ENCODE peak calls at places on chromosomes 3 and 15, in six cellular contexts. One of them, this sample, is unnamed.

GRCh38 chr15:28978661-28979060 is 92.9 kb downstream of the APBA2 start:
- DNase-seq in H9: no peak
- DNase-seq in A549: no peak
- DNase-seq in K562: no peak
- DNase-seq in foreskin fibroblast: no peak
- DNase-seq in activated B cell treated with CpG ODN at 0.5 μM for 24 hours: no peak
- DNase-seq in this sample: no peak

GRCh38 chr3:187066228-187066995 is 72.9 kb downstream of the RPL39L start:
- DNase-seq in H9: peak; percentile 85
- DNase-seq in A549: peak; percentile 66
- DNase-seq in K562: peak; percentile 69
- DNase-seq in foreskin fibroblast: peak; percentile 59
- DNase-seq in activated B cell treated with CpG ODN at 0.5 μM for 24 hours: no peak
- DNase-seq in this sample: no peak

GRCh38 chr3:152419748-152420147 is 151.0 kb downstream of the MBNL1 start:
- DNase-seq in H9: no peak
- DNase-seq in A549: no peak
- DNase-seq in K562: no peak
- DNase-seq in foreskin fibroblast: no peak
- DNase-seq in activated B cell treated with CpG ODN at 0.5 μM for 24 hours: no peak
- DNase-seq in this sample: no peak

GRCh38 chr3:115958531-115958930 is 335.2 kb downstream of the GAP43 start:
- DNase-seq in H9: no peak
- DNase-seq in A549: no peak
- DNase-seq in K562: no peak
- DNase-seq in foreskin fibroblast: no peak
- DNase-seq in activated B cell treated with CpG ODN at 0.5 μM for 24 hours: no peak
- DNase-seq in this sample: no peak

GRCh38 chr3:46080124-46080991 is 53.1 kb upstream of the XCR1 start:
- DNase-seq in H9: no peak
- DNase-seq in A549: no peak
- DNase-seq in K562: no peak
- DNase-seq in foreskin fibroblast: peak; percentile 61
- DNase-seq in activated B cell treated with CpG ODN at 0.5 μM for 24 hours: no peak
- DNase-seq in this sample: no peak

GRCh38 chr15:62979252-62979651 is 63.3 kb upstream of the TPM1 start:
- DNase-seq in H9: no peak
- DNase-seq in A549: no peak
- DNase-seq in K562: no peak
- DNase-seq in foreskin fibroblast: no peak
- DNase-seq in activated B cell treated with CpG ODN at 0.5 μM for 24 hours: no peak
- DNase-seq in this sample: no peak

GRCh38 chr3:124246949-124247348 is 255.0 kb upstream of the ROPN1 start:
- DNase-seq in H9: no peak
- DNase-seq in A549: peak; percentile 52
- DNase-seq in K562: peak; percentile 10
- DNase-seq in foreskin fibroblast: peak; percentile 22
- DNase-seq in activated B cell treated with CpG ODN at 0.5 μM for 24 hours: no peak
- DNase-seq in this sample: no peak

GRCh38 chr3:99246010-99246654 is 344.6 kb upstream of the DCBLD2 start:
- DNase-seq in H9: no peak
- DNase-seq in A549: no peak
- DNase-seq in K562: no peak
- DNase-seq in foreskin fibroblast: peak; percentile 64
- DNase-seq in activated B cell treated with CpG ODN at 0.5 μM for 24 hours: no peak
- DNase-seq in this sample: no peak

GRCh38 chr15:63277044-63277892 is at the start of gene APH1B:
- DNase-seq in H9: peak; percentile 84
- DNase-seq in A549: peak; percentile 83
- DNase-seq in K562: peak; percentile 92
- DNase-seq in foreskin fibroblast: peak; percentile 83
- DNase-seq in activated B cell treated with CpG ODN at 0.5 μM for 24 hours: peak; percentile 82
- DNase-seq in this sample: peak; percentile 70

GRCh38 chr15:77266708-77267387 is 153.1 kb downstream of the PEAK1 start:
- DNase-seq in H9: peak; percentile 55
- DNase-seq in A549: peak; percentile 45
- DNase-seq in K562: no peak
- DNase-seq in foreskin fibroblast: peak; percentile 76
- DNase-seq in activated B cell treated with CpG ODN at 0.5 μM for 24 hours: no peak
- DNase-seq in this sample: no peak

GRCh38 chr3:73215286-73215685 is 153.8 kb downstream of the EBLN2 start:
- DNase-seq in H9: no peak
- DNase-seq in A549: no peak
- DNase-seq in K562: no peak
- DNase-seq in foreskin fibroblast: peak; percentile 11
- DNase-seq in activated B cell treated with CpG ODN at 0.5 μM for 24 hours: no peak
- DNase-seq in this sample: no peak

GRCh38 chr15:92035961-92036360 is 182.5 kb downstream of the SLCO3A1 start:
- DNase-seq in H9: no peak
- DNase-seq in A549: no peak
- DNase-seq in K562: no peak
- DNase-seq in foreskin fibroblast: no peak
- DNase-seq in activated B cell treated with CpG ODN at 0.5 μM for 24 hours: no peak
- DNase-seq in this sample: no peak

GRCh38 chr3:177610677-177611654 is 413.7 kb upstream of the TBL1XR1 start:
- DNase-seq in H9: no peak
- DNase-seq in A549: no peak
- DNase-seq in K562: no peak
- DNase-seq in foreskin fibroblast: no peak
- DNase-seq in activated B cell treated with CpG ODN at 0.5 μM for 24 hours: no peak
- DNase-seq in this sample: no peak

GRCh38 chr3:15527031-15527459 is 5.5 kb upstream of the COLQ start:
- DNase-seq in H9: peak; percentile 90
- DNase-seq in A549: no peak
- DNase-seq in K562: peak; percentile 40
- DNase-seq in foreskin fibroblast: peak; percentile 9
- DNase-seq in activated B cell treated with CpG ODN at 0.5 μM for 24 hours: no peak
- DNase-seq in this sample: no peak

GRCh38 chr3:67077656-67078055 is 79.5 kb downstream of the KBTBD8 start:
- DNase-seq in H9: no peak
- DNase-seq in A549: no peak
- DNase-seq in K562: no peak
- DNase-seq in foreskin fibroblast: peak; percentile 74
- DNase-seq in activated B cell treated with CpG ODN at 0.5 μM for 24 hours: no peak
- DNase-seq in this sample: no peak

GRCh38 chr15:56307180-56307579 is 58.0 kb upstream of the TEX9 start:
- DNase-seq in H9: no peak
- DNase-seq in A549: no peak
- DNase-seq in K562: no peak
- DNase-seq in foreskin fibroblast: no peak
- DNase-seq in activated B cell treated with CpG ODN at 0.5 μM for 24 hours: no peak
- DNase-seq in this sample: no peak
- TF ChIP-seq CTCF in H9: no peak
- TF ChIP-seq CTCF in A549: no peak
- TF ChIP-seq CTCF in K562: no peak
- TF ChIP-seq CTCF in foreskin fibroblast: no peak
- TF ChIP-seq CTCF in activated B cell treated with CpG ODN at 0.5 μM for 24 hours: no peak
- TF ChIP-seq CTCF in this sample: no peak

GRCh38 chr15:79769081-79769481 is 127.7 kb downstream of the MTHFS start:
- DNase-seq in H9: no peak
- DNase-seq in A549: peak; percentile 63
- DNase-seq in K562: no peak
- DNase-seq in foreskin fibroblast: no peak
- DNase-seq in activated B cell treated with CpG ODN at 0.5 μM for 24 hours: no peak
- DNase-seq in this sample: no peak
- TF ChIP-seq CTCF in H9: peak; percentile 50
- TF ChIP-seq CTCF in A549: peak; percentile 51
- TF ChIP-seq CTCF in K562: peak; percentile 60
- TF ChIP-seq CTCF in foreskin fibroblast: peak; percentile 8
- TF ChIP-seq CTCF in activated B cell treated with CpG ODN at 0.5 μM for 24 hours: no peak
- TF ChIP-seq CTCF in this sample: peak; percentile 37

GRCh38 chr3:40718209-40718608 is 193.4 kb downstream of the ZNF621 start:
- DNase-seq in H9: no peak
- DNase-seq in A549: no peak
- DNase-seq in K562: no peak
- DNase-seq in foreskin fibroblast: no peak
- DNase-seq in activated B cell treated with CpG ODN at 0.5 μM for 24 hours: no peak
- DNase-seq in this sample: no peak

GRCh38 chr3:40720351-40720750 is 195.6 kb downstream of the ZNF621 start:
- DNase-seq in H9: no peak
- DNase-seq in A549: no peak
- DNase-seq in K562: no peak
- DNase-seq in foreskin fibroblast: no peak
- DNase-seq in activated B cell treated with CpG ODN at 0.5 μM for 24 hours: no peak
- DNase-seq in this sample: no peak

GRCh38 chr3:40720863-40721262 is 196.1 kb downstream of the ZNF621 start:
- DNase-seq in H9: no peak
- DNase-seq in A549: no peak
- DNase-seq in K562: no peak
- DNase-seq in foreskin fibroblast: no peak
- DNase-seq in activated B cell treated with CpG ODN at 0.5 μM for 24 hours: no peak
- DNase-seq in this sample: no peak

GRCh38 chr3:40718681-40719080 is 193.9 kb downstream of the ZNF621 start:
- DNase-seq in H9: no peak
- DNase-seq in A549: no peak
- DNase-seq in K562: no peak
- DNase-seq in foreskin fibroblast: no peak
- DNase-seq in activated B cell treated with CpG ODN at 0.5 μM for 24 hours: no peak
- DNase-seq in this sample: no peak

GRCh38 chr3:40719660-40720287 is 195.0 kb downstream of the ZNF621 start:
- DNase-seq in H9: peak; percentile 30
- DNase-seq in A549: peak; percentile 37
- DNase-seq in K562: peak; percentile 42
- DNase-seq in foreskin fibroblast: peak; percentile 1
- DNase-seq in activated B cell treated with CpG ODN at 0.5 μM for 24 hours: no peak
- DNase-seq in this sample: no peak
- TF ChIP-seq CTCF in H9: peak; percentile 64
- TF ChIP-seq CTCF in A549: peak; percentile 16
- TF ChIP-seq CTCF in K562: peak; percentile 57
- TF ChIP-seq CTCF in foreskin fibroblast: no peak
- TF ChIP-seq CTCF in activated B cell treated with CpG ODN at 0.5 μM for 24 hours: no peak
- TF ChIP-seq CTCF in this sample: no peak

GRCh38 chr3:196988241-196989029 is 19.8 kb upstream of the PIGZ start:
- DNase-seq in H9: peak; percentile 68
- DNase-seq in A549: peak; percentile 44
- DNase-seq in K562: peak; percentile 97
- DNase-seq in foreskin fibroblast: peak; percentile 30
- DNase-seq in activated B cell treated with CpG ODN at 0.5 μM for 24 hours: no peak
- DNase-seq in this sample: peak; percentile 19
- TF ChIP-seq CTCF in H9: peak; percentile 61
- TF ChIP-seq CTCF in A549: no peak
- TF ChIP-seq CTCF in K562: peak; percentile 54
- TF ChIP-seq CTCF in foreskin fibroblast: no peak
- TF ChIP-seq CTCF in activated B cell treated with CpG ODN at 0.5 μM for 24 hours: no peak
- TF ChIP-seq CTCF in this sample: no peak

DNA sequence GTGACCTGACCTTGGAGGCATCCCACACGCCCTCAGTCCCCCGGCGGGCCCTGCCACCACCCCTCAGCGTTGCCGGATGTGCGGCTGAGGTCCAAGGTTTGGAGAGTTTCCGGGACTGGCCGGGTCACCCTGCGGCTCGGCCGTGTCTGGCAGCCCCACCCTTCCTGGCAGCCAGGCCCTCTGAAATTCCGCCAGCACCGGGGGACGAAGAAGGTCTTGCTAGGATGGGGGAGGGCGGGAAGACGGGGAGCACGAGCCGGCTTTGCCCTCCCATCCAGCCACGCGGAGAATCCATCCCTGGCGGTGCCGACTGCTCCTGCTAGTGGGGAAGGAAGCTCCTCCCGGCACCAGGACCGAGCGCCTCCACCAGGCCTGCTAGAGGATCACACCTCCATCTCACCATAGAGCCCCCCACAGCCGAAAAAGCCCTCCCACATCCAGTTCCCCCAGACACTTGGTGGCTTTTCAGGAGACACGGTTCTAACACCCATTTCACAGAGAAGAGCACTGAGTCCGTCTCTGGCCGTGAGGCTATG is 81.5 kb downstream of the CPN2 start:
- DNase-seq in H9: peak; percentile 85
- DNase-seq in A549: no peak
- DNase-seq in K562: peak; percentile 60
- DNase-seq in foreskin fibroblast: no peak
- DNase-seq in activated B cell treated with CpG ODN at 0.5 μM for 24 hours: no peak
- DNase-seq in this sample: peak; percentile 62
- TF ChIP-seq CTCF in H9: peak; percentile 70
- TF ChIP-seq CTCF in A549: no peak
- TF ChIP-seq CTCF in K562: peak; percentile 48
- TF ChIP-seq CTCF in foreskin fibroblast: no peak
- TF ChIP-seq CTCF in activated B cell treated with CpG ODN at 0.5 μM for 24 hours: no peak
- TF ChIP-seq CTCF in this sample: peak; percentile 65

DNA sequence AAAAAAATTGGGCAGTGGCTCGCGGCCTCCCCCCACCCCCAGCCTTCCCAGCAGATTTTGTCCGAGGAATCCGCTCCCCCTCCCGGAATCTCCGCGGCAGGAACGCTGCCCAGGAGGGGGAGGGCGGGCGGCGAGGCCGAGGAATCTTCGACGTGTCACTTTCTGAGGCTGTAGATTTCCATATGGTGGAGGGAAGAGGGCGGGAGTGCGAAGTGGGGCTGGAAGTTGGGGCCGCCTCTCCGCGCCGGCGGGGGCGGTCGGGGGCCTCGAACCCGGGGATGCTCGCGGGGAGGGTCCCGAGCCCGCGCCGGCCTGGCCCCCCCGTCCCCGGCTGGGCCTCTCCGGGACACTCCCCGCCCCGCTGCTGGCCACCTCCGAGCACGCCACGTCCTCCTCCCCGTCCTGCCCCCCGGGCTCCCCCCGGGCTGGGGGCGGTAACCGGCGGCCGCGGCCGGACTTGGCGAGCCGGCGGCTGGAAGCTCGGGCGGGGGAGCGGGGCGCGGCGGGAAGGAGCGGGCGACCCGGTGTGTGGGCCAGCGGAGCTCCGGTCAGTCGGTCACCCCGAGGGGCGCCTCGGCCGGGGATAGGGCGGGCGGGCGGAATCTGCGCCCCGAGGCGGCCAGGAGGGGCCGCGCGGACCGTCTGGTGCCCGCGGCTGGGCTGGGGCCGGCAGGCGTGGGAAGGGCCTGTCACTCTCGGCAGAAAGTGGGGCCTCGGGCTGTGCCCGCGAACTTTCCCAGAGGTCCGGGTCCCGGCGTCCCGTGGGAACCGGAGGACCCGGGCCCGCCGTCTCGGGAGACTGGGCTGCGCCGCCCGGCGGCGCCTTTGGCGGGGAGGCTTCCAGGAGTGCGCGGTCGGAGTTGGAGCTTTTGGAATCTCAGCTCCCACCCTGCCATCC is 949 bp downstream of the FNDC3B start:
- DNase-seq in H9: peak; percentile 75
- DNase-seq in A549: peak; percentile 76
- DNase-seq in K562: peak; percentile 83
- DNase-seq in foreskin fibroblast: peak; percentile 91
- DNase-seq in activated B cell treated with CpG ODN at 0.5 μM for 24 hours: peak; percentile 37
- DNase-seq in this sample: peak; percentile 67
- TF ChIP-seq CTCF in H9: peak; percentile 37
- TF ChIP-seq CTCF in A549: no peak
- TF ChIP-seq CTCF in K562: peak; percentile 3
- TF ChIP-seq CTCF in foreskin fibroblast: peak; percentile 29
- TF ChIP-seq CTCF in activated B cell treated with CpG ODN at 0.5 μM for 24 hours: no peak
- TF ChIP-seq CTCF in this sample: peak; percentile 19

GRCh38 chr15:26864664-26865191 is 2.1 kb upstream of the GABRA5 start:
- DNase-seq in H9: peak; percentile 61
- DNase-seq in A549: peak; percentile 85
- DNase-seq in K562: peak; percentile 44
- DNase-seq in foreskin fibroblast: peak; percentile 43
- DNase-seq in activated B cell treated with CpG ODN at 0.5 μM for 24 hours: no peak
- DNase-seq in this sample: no peak
- TF ChIP-seq CTCF in H9: peak; percentile 92
- TF ChIP-seq CTCF in A549: peak; percentile 94
- TF ChIP-seq CTCF in K562: peak; percentile 77
- TF ChIP-seq CTCF in foreskin fibroblast: peak; percentile 64
- TF ChIP-seq CTCF in activated B cell treated with CpG ODN at 0.5 μM for 24 hours: no peak
- TF ChIP-seq CTCF in this sample: no peak

This sample was measured in CD14-positive monocyte.